ENCODE peak calls at places on chromosomes 12 and 14, in nine cellular contexts. N, L, I, G, J, M, Q, F and S are unnamed samples.
A peak's percentile ranks its signal among the peaks of the same experiment; 100 is the strongest.

GRCh38 chr12:53065470-53065869 is 13.7 kb downstream of the SPRYD3 start:
- DNase-seq in I (no peak), M (no peak), F (peak; percentile 36), Q (no peak), G (no peak), L (no peak), J (no peak), N (no peak), S (no peak)

GRCh38 chr14:50719911-50720759 is 52.0 kb upstream of the SAV1 start:
- DNase-seq in J (no peak), I (no peak), F (no peak), N (peak; percentile 73), G (no peak), M (no peak), Q (no peak), L (no peak), S (no peak)

GRCh38 chr14:28975084-28975483 is 208.5 kb downstream of the FOXG1 start:
- DNase-seq in J (no peak), F (no peak), M (no peak), G (no peak), N (no peak), L (no peak), I (no peak), Q (peak; percentile 52), S (no peak)

GRCh38 chr14:67704484-67705089 is 2.9 kb downstream of the RDH12 start:
- DNase-seq in N (peak; percentile 54), G (peak; percentile 74), J (no peak), M (no peak), I (no peak), Q (peak; percentile 77), L (no peak), F (no peak), S (no peak)

GRCh38 chr14:69139743-69140142 is 13.2 kb downstream of the DCAF5 start:
- DNase-seq in J (no peak), L (no peak), F (no peak), N (no peak), I (no peak), M (no peak), G (no peak), Q (no peak), S (no peak)

GRCh38 chr12:114693532-114693931 is 9.6 kb upstream of the TBX3 start:
- DNase-seq in L (no peak), F (no peak), N (no peak), M (no peak), J (no peak), Q (no peak), I (no peak), G (no peak), S (no peak)

GRCh38 chr14:32345311-32345771 is 16.2 kb downstream of the AKAP6 start:
- DNase-seq in Q (peak; percentile 16), F (no peak), M (no peak), I (no peak), L (no peak), J (no peak), G (peak; percentile 25), N (peak; percentile 25), S (no peak)

GRCh38 chr12:128820723-128821432 is 2.9 kb downstream of the SLC15A4 start:
- DNase-seq in G (no peak), M (peak; percentile 66), L (peak; percentile 53), I (peak; percentile 30), F (no peak), Q (peak; percentile 24), N (no peak), J (no peak), S (peak; percentile 88)

GRCh38 chr12:65818454-65819382 is 5.6 kb upstream of the HMGA2 start:
- DNase-seq in J (no peak), M (no peak), I (no peak), G (no peak), Q (peak; percentile 29), N (peak; percentile 65), L (no peak), F (no peak), S (no peak)

GRCh38 chr12:74120644-74121043 is 417.0 kb upstream of the ATXN7L3B start:
- DNase-seq in M (no peak), N (no peak), L (no peak), Q (peak; percentile 67), J (no peak), F (no peak), I (no peak), G (no peak), S (no peak)

GRCh38 chr12:105930612-105931011 is 208.1 kb downstream of the NUAK1 start:
- DNase-seq in M (no peak), F (no peak), L (no peak), Q (no peak), J (no peak), I (no peak), G (peak; percentile 39), N (no peak), S (no peak)

GRCh38 chr12:76020281-76020680 is 11.3 kb downstream of the PHLDA1 start:
- DNase-seq in G (peak; percentile 75), J (no peak), M (peak; percentile 57), L (no peak), F (no peak), N (peak; percentile 80), Q (peak; percentile 85), I (no peak), S (no peak)

GRCh38 chr14:37172024-37172869 is at the start of gene SLC25A21:
- DNase-seq in G (peak; percentile 81), M (peak; percentile 68), J (peak; percentile 87), N (peak; percentile 82), F (peak; percentile 69), I (peak; percentile 69), L (peak; percentile 71), Q (peak; percentile 94), S (peak; percentile 34)

GRCh38 chr12:19212245-19212644 is 82.7 kb downstream of the PLEKHA5 start:
- DNase-seq in N (no peak), G (no peak), Q (no peak), I (no peak), M (no peak), L (no peak), J (peak; percentile 35), F (no peak), S (no peak)

GRCh38 chr14:106622200-106622745 is 1095.9 kb downstream of the TMEM121 start:
- DNase-seq in N (no peak), J (no peak), M (no peak), F (no peak), L (no peak), I (no peak), G (no peak), Q (no peak), S (no peak)
- H3K4me1 ChIP-seq in N (no peaks in the 10 kb centered on the region), J (no peaks in the 10 kb centered on the region), M (no peaks in the 10 kb centered on the region), F (no peaks in the 10 kb centered on the region), L (no peaks in the 10 kb centered on the region), I (no peaks in the 10 kb centered on the region), G (no peaks in the 10 kb centered on the region), Q (no peaks in the 10 kb centered on the region), S (no peaks in the 10 kb centered on the region)

DNA sequence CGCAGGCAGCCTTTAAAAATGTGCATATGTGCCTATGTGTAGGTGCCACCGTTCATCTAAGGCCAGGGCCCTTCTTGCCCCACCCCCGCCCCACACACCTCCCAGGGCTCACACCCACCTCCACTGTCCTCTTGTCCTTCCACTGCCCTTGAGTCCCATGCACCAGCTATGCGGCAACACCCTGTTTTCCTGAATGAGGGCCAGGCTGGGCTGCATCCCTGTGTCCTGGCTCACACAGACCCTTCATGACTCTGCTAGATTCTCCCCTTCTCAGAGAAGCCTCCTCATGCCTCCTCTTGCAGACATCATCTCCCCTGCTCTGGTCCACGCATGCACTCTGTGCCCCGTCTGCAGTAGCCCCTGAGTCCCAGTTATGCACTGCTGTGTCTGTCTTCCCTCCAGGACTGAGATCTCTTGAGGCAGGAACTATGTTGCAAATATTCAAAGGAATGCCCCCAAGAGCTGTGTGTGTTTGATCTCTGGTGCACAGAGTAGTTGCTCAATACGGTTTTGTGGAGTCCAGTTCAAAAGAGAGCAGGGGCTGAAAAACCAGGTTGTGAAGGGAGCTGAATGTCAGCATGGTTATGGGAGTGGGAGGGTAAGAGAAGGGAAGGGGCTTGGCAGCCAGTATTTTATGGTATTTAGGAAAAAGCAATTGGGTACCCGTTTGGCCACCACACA is 47.3 kb upstream of the ESRRB start:
- DNase-seq in F (no peak), J (no peak), I (no peak), M (no peak), N (no peak), G (no peak), L (no peak), Q (no peak), S (peak; percentile 29)
- H3K4me1 ChIP-seq in F (peaks cover 3% of the 10 kb centered on the region), J (no peaks in the 10 kb centered on the region), I (peaks cover 21% of the 10 kb centered on the region), M (no peaks in the 10 kb centered on the region), N (no peaks in the 10 kb centered on the region), G (no peaks in the 10 kb centered on the region), L (peaks cover 28% of the 10 kb centered on the region), Q (no peaks in the 10 kb centered on the region), S (peaks cover 20% of the 10 kb centered on the region)

GRCh38 chr12:51307655-51308593 is 16.1 kb downstream of the BIN2 start:
- DNase-seq in F (no peak), M (no peak), G (peak; percentile 69), L (no peak), Q (no peak), I (no peak), N (peak; percentile 87), J (no peak), S (no peak)

DNA sequence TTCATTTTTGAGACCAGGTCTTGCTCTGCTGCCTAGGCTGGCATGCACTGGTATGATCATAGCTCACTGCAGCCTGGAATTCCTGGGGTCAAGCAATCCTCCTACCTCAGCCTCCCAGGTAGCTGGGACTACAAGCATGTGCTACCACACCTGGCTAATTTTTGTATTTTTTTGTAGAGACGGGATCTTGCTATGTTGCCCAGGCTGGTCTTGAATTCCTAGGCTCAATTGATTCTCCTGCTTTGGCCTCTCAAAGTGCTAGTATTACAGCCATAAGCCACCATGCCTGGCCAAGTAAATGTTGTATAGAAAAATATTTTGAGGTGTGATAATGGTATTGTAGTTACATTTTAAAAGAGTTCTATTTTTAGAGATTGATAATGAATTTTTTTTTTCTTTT is 12.6 kb downstream of the BIN2 start:
- DNase-seq in I (no peak), F (no peak), G (no peak), J (no peak), L (no peak), M (no peak), Q (no peak), N (no peak), S (no peak)
- H3K4me1 ChIP-seq in I (no peaks in the 10 kb centered on the region), F (no peaks in the 10 kb centered on the region), G (no peaks in the 10 kb centered on the region), J (no peaks in the 10 kb centered on the region), L (no peaks in the 10 kb centered on the region), M (peaks cover 16% of the 10 kb centered on the region), Q (no peaks in the 10 kb centered on the region), N (peaks cover 2% of the 10 kb centered on the region), S (no peaks in the 10 kb centered on the region)

GRCh38 chr12:117067016-117067415 is 32.2 kb downstream of the TESC start:
- DNase-seq in J (peak; percentile 13), M (no peak), F (no peak), L (no peak), N (no peak), G (no peak), Q (no peak), I (no peak), S (no peak)

GRCh38 chr12:117069926-117070900 is 29.0 kb downstream of the TESC start:
- DNase-seq in I (no peak), Q (peak; percentile 44), L (no peak), N (no peak), M (no peak), J (peak; percentile 82), G (no peak), F (no peak), S (no peak)

GRCh38 chr12:117069126-117069788 is 30.0 kb downstream of the TESC start:
- DNase-seq in Q (no peak), I (no peak), L (no peak), G (no peak), F (no peak), N (no peak), M (no peak), J (peak; percentile 27), S (no peak)

GRCh38 chr12:117067638-117068037 is 31.6 kb downstream of the TESC start:
- DNase-seq in G (no peak), M (no peak), F (no peak), N (no peak), J (peak; percentile 16), I (no peak), Q (no peak), L (no peak), S (no peak)

GRCh38 chr12:117068492-117068891 is 30.7 kb downstream of the TESC start:
- DNase-seq in L (no peak), N (no peak), I (no peak), F (no peak), G (no peak), M (no peak), J (peak; percentile 17), Q (no peak), S (no peak)
- H3K4me1 ChIP-seq in L (peaks cover 47% of the 10 kb centered on the region), N (no peaks in the 10 kb centered on the region), I (peaks cover 37% of the 10 kb centered on the region), F (no peaks in the 10 kb centered on the region), G (peaks cover 26% of the 10 kb centered on the region), M (no peaks in the 10 kb centered on the region), J (no peaks in the 10 kb centered on the region), Q (no peaks in the 10 kb centered on the region), S (no peaks in the 10 kb centered on the region)